ENCODE peak calls at places on chromosomes 6 and 20, in five cellular contexts. A is epithelial cell of esophagus, M is heart right ventricle, X is colonic mucosa, N is BE2C. F is an unnamed sample.

GRCh38 chr6:137873273-137873762 is 6.3 kb downstream of the TNFAIP3 start:
- DNase-seq in A (peak; percentile 96), M (peak; percentile 65), X (peak; percentile 92), N (no peak), F (no peak)

GRCh38 chr6:25649611-25650010 is 2.4 kb upstream of the SCGN start:
- DNase-seq in A (no peak), M (no peak), X (no peak), N (peak; percentile 38), F (no peak)

GRCh38 chr20:19864130-19864529 is 106.1 kb downstream of the RIN2 start:
- DNase-seq in A (no peak), M (no peak), X (no peak), N (no peak), F (no peak)

GRCh38 chr6:129317931-129318820 is 391.8 kb downstream of the ARHGAP18 start:
- DNase-seq in A (peak; percentile 66), M (no peak), X (peak; percentile 25), N (no peak), F (no peak)

GRCh38 chr6:24547243-24547642 is 52.5 kb downstream of the ALDH5A1 start:
- DNase-seq in A (peak; percentile 18), M (no peak), X (no peak), N (peak; percentile 20), F (peak; percentile 17)

GRCh38 chr6:85408039-85408438 is 41.8 kb upstream of the NT5E start:
- DNase-seq in A (no peak), M (no peak), X (no peak), N (no peak), F (no peak)

GRCh38 chr6:9842004-9842720 is 572.7 kb downstream of the TFAP2A start:
- DNase-seq in A (no peak), M (no peak), X (no peak), N (no peak), F (no peak)

GRCh38 chr6:150266309-150266708 is 102.5 kb upstream of the IYD start:
- DNase-seq in A (no peak), M (no peak), X (no peak), N (no peak), F (no peak)

GRCh38 chr20:16596991-16597390 is 23.7 kb upstream of the KIF16B start:
- DNase-seq in A (no peak), M (no peak), X (no peak), N (no peak), F (no peak)

GRCh38 chr6:129280719-129281118 is 397.8 kb downstream of the LAMA2 start:
- DNase-seq in A (no peak), M (no peak), X (no peak), N (no peak), F (no peak)

GRCh38 chr6:162856885-162857284 is 129.1 kb downstream of the PACRG start:
- DNase-seq in A (peak; percentile 87), M (peak; percentile 55), X (no peak), N (peak; percentile 71), F (peak; percentile 26)

GRCh38 chr6:116616757-116617093 is 446 bp downstream of the RSPH4A start:
- DNase-seq in A (no peak), M (no peak), X (no peak), N (peak; percentile 11), F (peak; percentile 42)

GRCh38 chr6:135535989-135536414 is 38.5 kb upstream of the AHI1 start:
- DNase-seq in A (peak; percentile 68), M (peak; percentile 12), X (no peak), N (no peak), F (peak; percentile 12)

DNA sequence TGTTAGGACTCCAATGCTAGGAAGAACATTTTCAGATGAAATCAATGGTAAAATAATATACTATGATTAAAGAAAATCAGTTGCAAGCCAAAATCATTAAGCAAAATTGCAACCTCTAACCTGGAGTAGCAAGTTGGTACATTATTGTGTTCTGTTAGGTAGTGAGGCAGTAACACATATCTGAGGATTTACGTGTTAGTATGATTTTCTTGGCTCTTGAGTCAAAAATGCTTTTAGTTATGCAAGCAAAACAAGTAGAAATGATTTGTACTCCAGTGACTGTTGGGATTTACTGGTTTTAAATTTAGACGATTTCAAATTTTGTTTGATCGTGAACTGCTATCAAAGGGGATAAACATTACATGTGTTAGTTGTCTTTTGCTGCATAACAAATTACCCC is 293.0 kb upstream of the BTBD3 start:
- DNase-seq in A (no peak), M (no peak), X (no peak), N (no peak), F (no peak)
- TF ChIP-seq CTCF in A (no peak), M (no peak), X (no peak), N (no peak), F (no peak)

GRCh38 chr6:50381106-50381415 is 331.3 kb upstream of the DEFB112 start:
- DNase-seq in A (no peak), M (no peak), X (no peak), N (peak; percentile 6), F (peak; percentile 4)
- TF ChIP-seq CTCF in A (no peak), M (no peak), X (no peak), N (peak; percentile 38), F (peak; percentile 40)

GRCh38 chr20:48657426-48658197 is 170.2 kb downstream of the PREX1 start:
- DNase-seq in A (peak; percentile 75), M (peak; percentile 69), X (peak; percentile 73), N (peak; percentile 72), F (peak; percentile 62)

GRCh38 chr20:48656120-48656519 is 171.7 kb downstream of the PREX1 start:
- DNase-seq in A (no peak), M (no peak), X (no peak), N (no peak), F (no peak)

GRCh38 chr20:48658505-48658904 is 169.3 kb downstream of the PREX1 start:
- DNase-seq in A (no peak), M (no peak), X (no peak), N (no peak), F (no peak)

GRCh38 chr20:48658198-48658476 is 169.7 kb downstream of the PREX1 start:
- DNase-seq in A (no peak), M (no peak), X (no peak), N (no peak), F (no peak)

DNA sequence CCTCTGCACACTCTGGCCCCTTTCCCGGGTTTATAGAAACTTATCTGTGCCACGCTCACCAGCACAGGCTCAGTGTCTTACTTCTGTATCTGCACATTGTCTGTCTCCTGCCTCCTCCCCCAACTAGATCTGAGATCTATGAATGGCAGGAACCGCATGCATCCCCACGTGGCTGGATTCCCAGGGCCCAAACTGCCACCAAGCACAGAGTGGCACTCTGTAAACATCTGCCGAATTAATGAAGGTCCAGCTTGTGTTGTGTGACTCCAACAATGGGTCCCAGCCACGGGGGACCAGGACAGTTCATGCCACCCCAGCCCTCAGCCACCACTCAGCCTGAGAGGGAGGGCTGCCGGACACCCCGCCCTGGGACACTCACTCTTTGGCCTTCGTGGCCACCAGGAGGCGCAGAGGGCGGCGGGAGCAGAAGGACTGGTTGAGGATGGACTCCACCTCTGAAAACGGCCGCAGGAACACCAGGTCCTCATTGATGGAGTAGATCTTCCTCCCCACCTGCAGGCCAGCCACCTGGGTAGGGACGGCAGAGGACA is 171.1 kb downstream of the PREX1 start:
- DNase-seq in A (no peak), M (no peak), X (no peak), N (peak; percentile 73), F (peak; percentile 38)
- TF ChIP-seq CTCF in A (peak; percentile 2), M (peak; percentile 18), X (no peak), N (peak; percentile 58), F (no peak)

DNA sequence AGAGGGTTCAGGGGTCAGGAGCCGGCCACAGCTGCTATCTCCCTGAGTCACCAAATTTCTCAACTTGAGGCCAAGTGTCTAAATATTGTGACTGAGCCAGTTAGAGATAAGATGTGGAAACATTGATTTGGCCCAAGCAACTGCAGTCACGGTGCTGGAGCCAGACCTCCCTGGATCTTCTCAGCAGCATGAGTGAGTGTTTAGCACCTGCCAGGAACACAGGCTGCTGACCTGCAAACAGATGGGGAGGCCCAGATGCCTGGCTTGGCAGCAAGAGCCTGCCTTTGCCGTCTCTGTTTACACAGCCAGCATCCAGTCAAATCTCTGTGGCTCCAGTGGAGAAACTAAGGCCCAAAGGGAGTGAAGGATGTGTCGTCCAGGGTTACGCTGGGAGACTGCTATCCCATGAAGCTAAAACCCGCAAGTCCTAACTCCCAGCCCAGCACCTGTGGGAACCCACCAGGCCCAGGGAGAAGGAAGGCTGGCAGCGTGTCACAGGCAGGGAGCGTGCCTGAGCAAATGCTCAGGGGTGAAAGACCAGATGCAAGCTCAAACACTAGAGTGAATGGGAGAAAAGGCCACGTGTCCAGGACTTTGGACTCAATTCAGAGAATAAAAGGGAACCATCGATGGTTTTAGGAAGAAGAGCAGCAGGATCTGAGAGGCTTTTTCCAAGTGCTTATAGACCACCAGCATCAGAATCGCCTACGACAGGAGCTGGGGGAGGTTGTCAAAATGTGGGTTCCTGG is 15.9 kb upstream of the PTGIS start:
- DNase-seq in A (no peak), M (peak; percentile 80), X (peak; percentile 68), N (peak; percentile 31), F (no peak)
- TF ChIP-seq CTCF in A (no peak), M (no peak), X (no peak), N (no peak), F (no peak)

DNA sequence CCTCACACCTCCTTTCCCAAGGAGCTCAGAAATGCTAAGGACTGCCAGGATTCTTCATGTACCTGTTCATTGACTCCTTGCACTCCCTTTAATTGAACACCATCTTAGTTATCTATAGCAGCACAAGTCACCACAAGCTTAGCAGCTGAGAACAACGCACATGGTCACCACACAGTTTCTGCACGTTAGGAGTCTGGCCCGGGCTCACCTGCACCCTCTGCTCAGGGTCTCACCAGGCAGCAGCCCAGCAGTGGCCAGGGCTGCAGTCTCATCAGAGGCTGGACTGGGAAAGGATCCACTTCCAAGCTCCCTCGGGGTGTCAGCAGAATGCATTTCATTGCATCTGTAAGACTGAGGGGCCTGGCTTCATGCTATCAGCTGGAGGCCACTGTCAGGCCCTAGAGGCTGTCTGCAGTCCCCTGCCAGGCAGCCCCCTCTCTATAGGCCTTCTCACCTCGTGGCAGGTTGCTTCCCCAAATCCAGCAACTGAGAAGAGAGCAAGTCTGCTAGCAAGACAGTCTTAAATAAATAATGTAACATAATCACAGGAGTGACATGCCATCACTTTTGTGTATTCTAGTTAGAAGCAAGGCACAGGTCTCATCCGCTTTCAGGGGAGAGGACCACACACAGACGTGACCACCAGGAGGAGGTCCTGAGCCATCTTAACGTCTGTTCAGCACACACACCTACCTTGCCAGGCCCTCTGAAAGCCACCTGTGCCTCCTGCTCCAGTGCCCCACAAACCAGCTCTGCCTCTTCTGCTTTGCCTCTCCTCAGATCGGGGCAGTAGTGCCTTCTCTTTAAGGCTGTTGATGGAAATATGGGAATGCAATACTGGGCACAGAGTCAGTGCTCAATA is 165.2 kb upstream of the CST7 start:
- DNase-seq in A (no peak), M (no peak), X (no peak), N (peak; percentile 42), F (no peak)
- TF ChIP-seq CTCF in A (no peak), M (no peak), X (no peak), N (peak; percentile 48), F (peak; percentile 9)

DNA sequence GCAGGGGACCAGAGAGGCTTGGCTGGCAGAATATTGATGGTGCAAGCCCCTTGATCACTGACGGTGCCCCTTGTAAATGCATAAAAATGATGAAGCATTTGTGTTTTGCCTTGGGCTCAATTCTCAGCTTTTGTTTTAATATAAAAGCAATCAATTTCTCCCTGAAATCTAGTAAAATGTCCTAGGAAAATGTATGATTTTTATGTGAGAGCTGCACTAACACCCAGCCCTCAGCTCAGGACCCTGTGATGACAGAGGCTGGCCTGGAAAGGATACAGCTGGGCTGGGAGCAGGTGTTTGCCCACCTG is 84.7 kb upstream of the PHACTR3 start:
- DNase-seq in A (no peak), M (no peak), X (no peak), N (no peak), F (no peak)
- TF ChIP-seq CTCF in A (no peak), M (no peak), X (peak; percentile 8), N (no peak), F (peak; percentile 4)

GRCh38 chr6:797479-798077 is 104.6 kb upstream of the EXOC2 start:
- DNase-seq in A (peak; percentile 63), M (peak; percentile 55), X (peak; percentile 60), N (peak; percentile 48), F (peak; percentile 49)
- TF ChIP-seq CTCF in A (peak; percentile 83), M (peak; percentile 80), X (peak; percentile 61), N (peak; percentile 81), F (peak; percentile 81)

F was measured in nephron progenitor cell.